ENCODE peak calls at places on chromosomes 6 and 20, in ten cellular contexts. B is naive thymus-derived CD4-positive, alpha-beta T cell; E is PC-9; N is tibial artery; M is ovary; W is aorta; H is spleen; R is adrenal gland; D is neuronal stem cell; L is CD8-positive, alpha-beta memory T cell. A is an unnamed sample. For H3K4me1, the result is how much of the 10 kb centered on the place peaks cover.

GRCh38 chr20:58683132-58683531 is 9.5 kb upstream of the NPEPL1 start:
- DNase-seq in B (no peak), E (no peak), N (no peak), M (no peak), W (no peak), H (no peak), R (no peak), D (no peak), L (no peak), A (no peak)

GRCh38 chr20:45044084-45044573 is 56.8 kb downstream of the KCNS1 start:
- DNase-seq in B (no peak), E (peak), N (no peak), M (no peak), W (no peak), H (no peak), R (peak), D (peak), L (peak), A (no peak)

GRCh38 chr6:116111552-116112528 is 11.2 kb downstream of the NT5DC1 start:
- DNase-seq in B (no peak), E (no peak), N (no peak), M (no peak), W (no peak), H (no peak), R (no peak), D (no peak), L (no peak), A (no peak)

GRCh38 chr6:17059820-17060219 is 42.0 kb upstream of the STMND1 start:
- DNase-seq in B (no peak), E (no peak), N (no peak), M (no peak), W (no peak), H (no peak), R (no peak), D (no peak), L (no peak), A (no peak)

GRCh38 chr6:112562348-112563220 is 215.5 kb downstream of the RFPL4B start:
- DNase-seq in B (no peak), E (no peak), N (no peak), M (peak), W (no peak), H (no peak), R (no peak), D (no peak), L (no peak), A (no peak)

GRCh38 chr6:52635049-52635577 is 35.8 kb upstream of the TMEM14A start:
- DNase-seq in B (no peak), E (no peak), N (no peak), M (no peak), W (no peak), H (no peak), R (no peak), D (no peak), L (no peak), A (no peak)

GRCh38 chr20:42173440-42173839 is 555.3 kb upstream of the CHD6 start:
- DNase-seq in B (no peak), E (no peak), N (no peak), M (no peak), W (no peak), H (no peak), R (no peak), D (no peak), L (no peak), A (no peak)

GRCh38 chr6:6191909-6192308 is 128.6 kb downstream of the F13A1 start:
- DNase-seq in B (no peak), E (no peak), N (no peak), M (no peak), W (no peak), H (no peak), R (no peak), D (no peak), L (no peak), A (no peak)

GRCh38 chr20:58930496-58930895 is 50.6 kb upstream of the NELFCD start:
- DNase-seq in B (no peak), E (no peak), N (no peak), M (no peak), W (no peak), H (no peak), R (no peak), D (no peak), L (no peak), A (no peak)

GRCh38 chr6:45704056-45704790 is 311.4 kb downstream of the CLIC5 start:
- DNase-seq in B (no peak), E (no peak), N (no peak), M (no peak), W (no peak), H (no peak), R (no peak), D (no peak), L (no peak), A (no peak)

GRCh38 chr20:33318096-33318429 is 35.0 kb downstream of the BPIFB1 start:
- DNase-seq in B (no peak), E (peak), N (no peak), M (no peak), W (no peak), H (no peak), R (no peak), D (no peak), L (no peak), A (no peak)

GRCh38 chr6:11008821-11009220 is 35.3 kb downstream of the ELOVL2 start:
- DNase-seq in B (no peak), E (no peak), N (no peak), M (no peak), W (no peak), H (no peak), R (no peak), D (no peak), L (no peak), A (no peak)

GRCh38 chr20:31894980-31895675 is 24.7 kb downstream of the TTLL9 start:
- DNase-seq in B (no peak), E (no peak), N (peak), M (peak), W (no peak), H (no peak), R (peak), D (no peak), L (no peak), A (peak)

GRCh38 chr20:51184289-51184688 is 161.4 kb upstream of the KCNG1 start:
- DNase-seq in B (no peak), E (no peak), N (no peak), M (no peak), W (no peak), H (no peak), R (no peak), D (no peak), L (no peak), A (no peak)

GRCh38 chr20:47024461-47024937 is 129.9 kb downstream of the EYA2 start:
- DNase-seq in B (no peak), E (no peak), N (no peak), M (no peak), W (no peak), H (no peak), R (no peak), D (no peak), L (no peak), A (no peak)

GRCh38 chr6:63643862-63644261 is 8.3 kb downstream of the PHF3 start:
- DNase-seq in B (no peak), E (no peak), N (no peak), M (no peak), W (no peak), H (no peak), R (no peak), D (no peak), L (peak), A (no peak)

GRCh38 chr6:141321486-141322347 is 811.0 kb upstream of the GJE1 start:
- DNase-seq in B (no peak), E (no peak), N (no peak), M (no peak), W (no peak), H (no peak), R (no peak), D (no peak), L (no peak), A (no peak)

DNA sequence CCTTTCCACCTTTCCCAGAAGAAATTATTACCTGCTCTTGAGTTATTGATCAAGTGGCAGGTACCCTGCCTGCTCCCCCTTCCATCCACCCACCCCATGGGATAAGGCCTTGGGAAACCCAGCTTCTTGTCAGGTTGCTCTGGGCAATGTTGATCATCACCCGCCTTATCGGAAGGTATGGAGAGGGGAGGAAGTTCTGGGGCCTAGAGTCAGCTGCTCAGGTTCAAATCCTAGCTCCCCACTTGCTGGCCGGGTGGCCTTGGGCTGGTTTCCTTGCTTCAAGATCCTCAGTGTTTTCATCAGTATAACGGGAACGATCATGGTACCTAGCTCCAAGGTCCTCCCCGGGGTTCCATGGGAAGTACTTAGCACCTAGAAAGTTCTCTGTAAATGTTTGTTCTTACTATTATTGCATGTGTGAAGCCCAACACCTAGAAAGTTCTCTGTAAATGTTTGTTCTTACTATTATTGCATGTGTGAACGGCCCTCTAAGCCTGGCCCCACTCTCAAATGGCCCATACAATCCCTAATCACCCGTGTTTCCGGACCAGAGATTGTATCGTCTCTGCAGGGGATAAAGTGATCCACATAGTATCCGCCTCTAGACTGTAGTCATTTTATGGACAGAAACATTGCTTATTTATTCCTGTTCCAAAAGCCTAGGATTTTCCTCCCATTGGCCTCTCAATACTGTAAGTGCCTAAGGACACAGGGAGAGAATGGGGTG is 1.1 kb upstream of the PREX1 start:
- DNase-seq in B (no peak), E (no peak), N (no peak), M (no peak), W (no peak), H (peak), R (no peak), D (no peak), L (no peak), A (no peak)
- H3K4me1 ChIP-seq in B (under half), E (under half), N (under half), M (under half), W (under half), H (under half), R (half or more), D (under half), L (under half), A (under half)

GRCh38 chr6:163189609-163190008 is 224.9 kb upstream of the QKI start:
- DNase-seq in B (no peak), E (no peak), N (no peak), M (no peak), W (no peak), H (no peak), R (no peak), D (no peak), L (no peak), A (no peak)

GRCh38 chr6:163192591-163192990 is 221.9 kb upstream of the QKI start:
- DNase-seq in B (no peak), E (no peak), N (no peak), M (no peak), W (no peak), H (no peak), R (no peak), D (no peak), L (no peak), A (no peak)

GRCh38 chr6:163188746-163189145 is 225.8 kb upstream of the QKI start:
- DNase-seq in B (no peak), E (no peak), N (no peak), M (no peak), W (no peak), H (no peak), R (no peak), D (no peak), L (no peak), A (no peak)

GRCh38 chr6:163191704-163192537 is 222.6 kb upstream of the QKI start:
- DNase-seq in B (no peak), E (no peak), N (no peak), M (no peak), W (no peak), H (no peak), R (no peak), D (no peak), L (no peak), A (no peak)

GRCh38 chr6:163190786-163191185 is 223.7 kb upstream of the QKI start:
- DNase-seq in B (no peak), E (no peak), N (no peak), M (no peak), W (no peak), H (no peak), R (no peak), D (no peak), L (no peak), A (no peak)
- H3K4me1 ChIP-seq in B (under half), E (under half), N (under half), M (under half), W (under half), H (under half), R (under half), D (under half), L (under half), A (under half)

GRCh38 chr20:63854069-63854765 is 7.1 kb upstream of the ABHD16B start:
- DNase-seq in B (no peak), E (no peak), N (no peak), M (peak), W (no peak), H (peak), R (no peak), D (no peak), L (no peak), A (no peak)

GRCh38 chr20:63855363-63856110 is 5.8 kb upstream of the ABHD16B start:
- DNase-seq in B (no peak), E (no peak), N (no peak), M (peak), W (no peak), H (peak), R (no peak), D (no peak), L (no peak), A (no peak)

GRCh38 chr20:63854766-63855362 is 6.4 kb upstream of the ABHD16B start:
- DNase-seq in B (no peak), E (no peak), N (no peak), M (peak), W (no peak), H (peak), R (no peak), D (no peak), L (no peak), A (no peak)

GRCh38 chr20:63857751-63858392 is 3.4 kb upstream of the ABHD16B start:
- DNase-seq in B (no peak), E (no peak), N (no peak), M (peak), W (peak), H (peak), R (peak), D (no peak), L (no peak), A (no peak)

GRCh38 chr20:63856111-63856511 is 5.2 kb upstream of the ABHD16B start:
- DNase-seq in B (no peak), E (no peak), N (no peak), M (peak), W (peak), H (peak), R (no peak), D (no peak), L (no peak), A (no peak)
- H3K4me1 ChIP-seq in B (under half), E (under half), N (under half), M (under half), W (under half), H (half or more), R (half or more), D (under half), L (under half), A (under half)

DNA sequence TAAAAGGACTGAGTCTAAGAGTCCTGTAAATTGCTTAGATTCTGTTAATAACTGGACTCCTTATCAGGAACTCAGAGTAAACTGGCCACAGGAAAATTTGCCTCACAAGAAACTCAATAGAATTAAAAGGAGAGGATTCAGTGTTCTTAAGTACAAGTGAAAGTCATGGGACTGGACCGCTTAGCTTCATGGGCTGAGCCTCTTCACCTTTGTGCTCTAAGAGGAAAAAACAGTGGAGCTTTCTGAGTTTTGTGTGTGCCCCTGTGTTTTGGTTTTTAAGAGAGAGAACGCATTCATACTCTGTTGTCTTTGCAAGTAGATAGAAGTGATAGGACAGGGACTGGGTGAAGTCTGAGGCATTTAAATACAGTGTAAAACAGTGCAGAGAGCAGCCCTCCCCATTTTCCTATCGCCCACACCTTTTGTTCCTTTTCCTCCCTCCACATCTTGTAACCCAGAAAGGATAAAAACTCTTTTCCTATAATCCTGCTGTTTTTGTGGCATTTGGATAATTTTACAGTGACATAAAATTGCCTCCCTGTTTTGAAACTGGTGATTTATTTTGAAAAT is 49.6 kb downstream of the FOXO3 start:
- DNase-seq in B (no peak), E (no peak), N (no peak), M (no peak), W (no peak), H (no peak), R (no peak), D (no peak), L (no peak), A (no peak)
- H3K4me1 ChIP-seq in B (under half), E (under half), N (under half), M (under half), W (under half), H (under half), R (half or more), D (under half), L (under half), A (half or more)

GRCh38 chr6:154230910-154231595 is 125.5 kb downstream of the IPCEF1 start:
- DNase-seq in B (no peak), E (no peak), N (no peak), M (no peak), W (no peak), H (no peak), R (no peak), D (no peak), L (no peak), A (no peak)
- H3K4me1 ChIP-seq in B (half or more), E (under half), N (under half), M (under half), W (under half), H (under half), R (under half), D (under half), L (half or more), A (under half)

GRCh38 chr6:106360989-106361430 is 493 bp downstream of the CRYBG1 start:
- DNase-seq in B (peak), E (no peak), N (no peak), M (no peak), W (peak), H (peak), R (no peak), D (peak), L (peak), A (peak)
- H3K4me1 ChIP-seq in B (under half), E (under half), N (under half), M (under half), W (under half), H (under half), R (under half), D (under half), L (under half), A (under half)

GRCh38 chr6:39215640-39216158 is 13.6 kb downstream of the KCNK5 start:
- DNase-seq in B (no peak), E (no peak), N (no peak), M (no peak), W (no peak), H (no peak), R (no peak), D (no peak), L (no peak), A (no peak)

GRCh38 chr6:39213195-39213920 is 15.9 kb downstream of the KCNK5 start:
- DNase-seq in B (no peak), E (no peak), N (no peak), M (no peak), W (peak), H (no peak), R (no peak), D (no peak), L (no peak), A (no peak)

GRCh38 chr6:39217177-39217864 is 12.0 kb downstream of the KCNK5 start:
- DNase-seq in B (no peak), E (no peak), N (no peak), M (no peak), W (no peak), H (no peak), R (no peak), D (no peak), L (no peak), A (no peak)

GRCh38 chr6:39214120-39214813 is 15.0 kb downstream of the KCNK5 start:
- DNase-seq in B (no peak), E (no peak), N (no peak), M (no peak), W (no peak), H (no peak), R (no peak), D (no peak), L (no peak), A (no peak)

DNA sequence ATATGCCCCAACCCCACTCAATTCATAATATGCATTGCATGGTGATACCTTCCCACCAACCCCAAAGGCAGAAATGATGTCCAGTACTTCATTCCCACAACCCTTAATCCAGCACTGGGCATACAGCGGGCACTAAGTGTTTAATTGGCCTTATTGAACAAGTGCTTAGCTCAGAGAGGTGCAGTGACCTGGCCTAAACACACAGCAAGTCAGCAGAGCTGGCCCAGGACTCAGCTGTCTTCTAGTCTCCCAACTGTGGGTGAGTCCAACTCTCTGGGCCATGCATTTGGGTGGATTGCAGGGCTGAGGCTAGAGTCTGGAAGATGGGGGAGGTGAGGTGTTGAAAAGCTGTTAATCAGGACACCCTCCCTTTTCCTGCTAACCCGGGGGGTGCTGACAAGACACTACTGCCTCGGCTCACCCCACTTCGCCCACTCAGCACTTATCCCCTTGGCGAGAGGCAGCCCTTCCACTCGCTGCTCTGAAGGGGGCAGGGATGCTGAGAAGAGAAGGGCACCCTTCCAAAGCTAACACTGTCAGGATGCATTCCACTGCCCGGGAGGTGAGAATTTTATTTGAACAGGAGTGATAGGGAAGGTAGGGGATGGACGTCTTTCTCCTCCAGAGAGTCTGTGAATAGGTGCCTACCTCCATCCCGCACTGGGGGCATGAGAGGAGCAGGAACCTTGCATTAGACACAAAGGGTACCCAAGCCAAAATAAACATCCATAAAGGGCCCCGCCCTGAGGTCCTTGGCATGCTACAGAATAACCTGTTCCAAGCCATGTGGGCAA is 14.2 kb downstream of the KCNK5 start:
- DNase-seq in B (no peak), E (peak), N (no peak), M (no peak), W (no peak), H (no peak), R (no peak), D (no peak), L (no peak), A (no peak)
- H3K4me1 ChIP-seq in B (under half), E (half or more), N (under half), M (under half), W (under half), H (under half), R (under half), D (under half), L (under half), A (under half)